ENCODE peak calls at places on chromosomes 6 and 20, in six cellular contexts. One of them, this sample, is unnamed.

GRCh38 chr6:100479180-100480035 is 14.7 kb upstream of the SIM1 start:
- DNase-seq in astrocyte of the spinal cord: peak
- DNase-seq in AG04450: no peak
- DNase-seq in A673: peak
- DNase-seq in choroid plexus epithelial cell: peak
- DNase-seq in AG09309: no peak
- DNase-seq in this sample: no peak

GRCh38 chr6:106509420-106510089 is 119.7 kb downstream of the RTN4IP1 start:
- DNase-seq in astrocyte of the spinal cord: peak
- DNase-seq in AG04450: no peak
- DNase-seq in A673: no peak
- DNase-seq in choroid plexus epithelial cell: peak
- DNase-seq in AG09309: no peak
- DNase-seq in this sample: peak

GRCh38 chr6:47034421-47034820 is 7.7 kb downstream of the ADGRF1 start:
- DNase-seq in astrocyte of the spinal cord: peak
- DNase-seq in AG04450: no peak
- DNase-seq in A673: no peak
- DNase-seq in choroid plexus epithelial cell: peak
- DNase-seq in AG09309: no peak
- DNase-seq in this sample: no peak

GRCh38 chr6:17938885-17939284 is 48.5 kb downstream of the KIF13A start:
- DNase-seq in astrocyte of the spinal cord: peak
- DNase-seq in AG04450: no peak
- DNase-seq in A673: peak
- DNase-seq in choroid plexus epithelial cell: peak
- DNase-seq in AG09309: no peak
- DNase-seq in this sample: no peak

GRCh38 chr20:23269954-23270353 is 80.6 kb upstream of the NXT1 start:
- DNase-seq in astrocyte of the spinal cord: no peak
- DNase-seq in AG04450: no peak
- DNase-seq in A673: no peak
- DNase-seq in choroid plexus epithelial cell: peak
- DNase-seq in AG09309: no peak
- DNase-seq in this sample: peak

GRCh38 chr6:7912024-7912423 is 1.4 kb upstream of the TXNDC5 start:
- DNase-seq in astrocyte of the spinal cord: no peak
- DNase-seq in AG04450: no peak
- DNase-seq in A673: no peak
- DNase-seq in choroid plexus epithelial cell: no peak
- DNase-seq in AG09309: no peak
- DNase-seq in this sample: no peak

GRCh38 chr20:48238326-48238725 is 453.0 kb upstream of the SULF2 start:
- DNase-seq in astrocyte of the spinal cord: peak
- DNase-seq in AG04450: no peak
- DNase-seq in A673: no peak
- DNase-seq in choroid plexus epithelial cell: peak
- DNase-seq in AG09309: peak
- DNase-seq in this sample: no peak

GRCh38 chr6:84417261-84417660 is 189.8 kb upstream of the CEP162 start:
- DNase-seq in astrocyte of the spinal cord: peak
- DNase-seq in AG04450: no peak
- DNase-seq in A673: no peak
- DNase-seq in choroid plexus epithelial cell: peak
- DNase-seq in AG09309: peak
- DNase-seq in this sample: no peak

GRCh38 chr6:22399693-22400092 is 102.9 kb upstream of the PRL start:
- DNase-seq in astrocyte of the spinal cord: peak
- DNase-seq in AG04450: no peak
- DNase-seq in A673: no peak
- DNase-seq in choroid plexus epithelial cell: peak
- DNase-seq in AG09309: no peak
- DNase-seq in this sample: no peak

DNA sequence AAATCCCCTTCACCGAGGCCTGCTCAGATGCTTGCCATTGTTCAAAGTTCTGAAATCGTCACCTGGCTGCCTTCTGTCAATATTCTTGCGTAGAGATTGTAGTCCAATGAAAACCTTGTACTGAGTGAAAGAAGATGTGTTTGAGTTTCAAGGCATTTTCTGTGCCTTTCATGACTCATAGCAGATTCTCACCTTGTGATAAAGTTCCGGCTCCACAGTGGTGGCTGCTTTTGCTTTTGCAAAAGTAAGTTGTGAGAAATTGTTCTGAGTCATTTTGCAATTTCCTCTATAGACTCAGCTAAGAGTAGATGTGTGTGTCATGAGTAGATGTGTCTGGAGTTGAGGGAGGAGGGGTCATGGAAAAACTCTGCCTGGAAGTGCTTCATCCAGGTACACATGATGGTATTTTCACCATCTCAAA is 39.8 kb upstream of the CLDN20 start:
- DNase-seq in astrocyte of the spinal cord: peak
- DNase-seq in AG04450: peak
- DNase-seq in A673: peak
- DNase-seq in choroid plexus epithelial cell: peak
- DNase-seq in AG09309: peak
- DNase-seq in this sample: no peak
- H3K4me3 ChIP-seq in astrocyte of the spinal cord: no peak
- H3K4me3 ChIP-seq in AG04450: no peak
- H3K4me3 ChIP-seq in A673: no peak
- H3K4me3 ChIP-seq in choroid plexus epithelial cell: no peak
- H3K4me3 ChIP-seq in AG09309: no peak
- H3K4me3 ChIP-seq in this sample: no peak

GRCh38 chr20:14948416-14948815 is 611.0 kb upstream of the FLRT3 start:
- DNase-seq in astrocyte of the spinal cord: no peak
- DNase-seq in AG04450: no peak
- DNase-seq in A673: no peak
- DNase-seq in choroid plexus epithelial cell: peak
- DNase-seq in AG09309: no peak
- DNase-seq in this sample: no peak
- TF ChIP-seq CTCF in astrocyte of the spinal cord: peak
- TF ChIP-seq CTCF in AG04450: no peak
- TF ChIP-seq CTCF in A673: no peak
- TF ChIP-seq CTCF in choroid plexus epithelial cell: peak
- TF ChIP-seq CTCF in AG09309: no peak
- TF ChIP-seq CTCF in this sample: no peak

GRCh38 chr6:92504509-92504908 is 914.9 kb downstream of the EPHA7 start:
- DNase-seq in astrocyte of the spinal cord: no peak
- DNase-seq in AG04450: no peak
- DNase-seq in A673: no peak
- DNase-seq in choroid plexus epithelial cell: no peak
- DNase-seq in AG09309: no peak
- DNase-seq in this sample: no peak
- H3K4me3 ChIP-seq in astrocyte of the spinal cord: no peak
- H3K4me3 ChIP-seq in AG04450: no peak
- H3K4me3 ChIP-seq in A673: no peak
- H3K4me3 ChIP-seq in choroid plexus epithelial cell: no peak
- H3K4me3 ChIP-seq in AG09309: no peak
- H3K4me3 ChIP-seq in this sample: no peak

GRCh38 chr20:14741616-14742015 is 404.2 kb upstream of the FLRT3 start:
- DNase-seq in astrocyte of the spinal cord: no peak
- DNase-seq in AG04450: no peak
- DNase-seq in A673: no peak
- DNase-seq in choroid plexus epithelial cell: peak
- DNase-seq in AG09309: no peak
- DNase-seq in this sample: no peak
- TF ChIP-seq CTCF in astrocyte of the spinal cord: no peak
- TF ChIP-seq CTCF in AG04450: no peak
- TF ChIP-seq CTCF in A673: no peak
- TF ChIP-seq CTCF in choroid plexus epithelial cell: no peak
- TF ChIP-seq CTCF in AG09309: no peak
- TF ChIP-seq CTCF in this sample: no peak

DNA sequence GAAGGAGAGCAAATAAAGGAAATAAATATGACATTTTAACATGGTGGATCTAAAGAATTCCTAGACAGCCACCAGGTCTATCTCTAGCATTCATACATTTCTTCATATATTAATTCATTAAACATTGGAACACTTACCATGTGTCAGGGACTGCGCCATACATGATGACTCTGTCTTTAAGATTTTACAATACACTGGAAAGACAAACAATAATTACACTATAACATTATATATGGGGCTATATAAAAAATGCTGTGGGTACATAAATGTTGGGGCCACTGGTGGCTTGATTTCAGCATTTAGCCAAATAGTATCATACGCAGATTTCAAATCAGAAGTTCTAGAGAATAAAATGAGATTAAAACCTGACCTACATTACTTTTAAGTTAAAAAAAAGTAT is 33.3 kb upstream of the PKIB start:
- DNase-seq in astrocyte of the spinal cord: no peak
- DNase-seq in AG04450: no peak
- DNase-seq in A673: no peak
- DNase-seq in choroid plexus epithelial cell: no peak
- DNase-seq in AG09309: no peak
- DNase-seq in this sample: no peak
- H3K4me3 ChIP-seq in astrocyte of the spinal cord: no peak
- H3K4me3 ChIP-seq in AG04450: no peak
- H3K4me3 ChIP-seq in A673: no peak
- H3K4me3 ChIP-seq in choroid plexus epithelial cell: no peak
- H3K4me3 ChIP-seq in AG09309: no peak
- H3K4me3 ChIP-seq in this sample: no peak

DNA sequence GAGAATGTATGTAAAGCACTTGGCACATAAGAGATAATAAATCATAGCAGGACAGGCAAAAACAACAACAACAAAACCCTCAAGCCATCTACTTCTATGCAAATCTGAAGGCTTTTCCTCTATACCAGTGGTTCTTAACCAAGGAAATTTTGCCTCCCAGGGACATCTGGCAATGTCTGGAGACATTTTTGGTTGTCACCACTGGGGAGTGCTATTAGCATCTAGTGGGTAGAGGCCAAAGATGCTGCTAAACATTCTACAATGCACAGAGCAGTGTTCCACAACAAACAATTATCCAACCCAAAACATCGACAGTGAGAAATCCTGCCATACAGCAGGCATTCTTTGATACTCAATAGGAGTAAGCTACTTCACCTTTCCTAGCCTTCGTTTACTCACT is 28.2 kb downstream of the NDRG3 start:
- DNase-seq in astrocyte of the spinal cord: no peak
- DNase-seq in AG04450: no peak
- DNase-seq in A673: peak
- DNase-seq in choroid plexus epithelial cell: peak
- DNase-seq in AG09309: no peak
- DNase-seq in this sample: no peak
- TF ChIP-seq CTCF in astrocyte of the spinal cord: peak
- TF ChIP-seq CTCF in AG04450: peak
- TF ChIP-seq CTCF in A673: peak
- TF ChIP-seq CTCF in choroid plexus epithelial cell: peak
- TF ChIP-seq CTCF in AG09309: peak
- TF ChIP-seq CTCF in this sample: peak

GRCh38 chr6:132817554-132818403 is 3.4 kb downstream of the RPS12 start:
- DNase-seq in astrocyte of the spinal cord: no peak
- DNase-seq in AG04450: no peak
- DNase-seq in A673: no peak
- DNase-seq in choroid plexus epithelial cell: no peak
- DNase-seq in AG09309: no peak
- DNase-seq in this sample: no peak
- H3K4me3 ChIP-seq in astrocyte of the spinal cord: no peak
- H3K4me3 ChIP-seq in AG04450: no peak
- H3K4me3 ChIP-seq in A673: no peak
- H3K4me3 ChIP-seq in choroid plexus epithelial cell: no peak
- H3K4me3 ChIP-seq in AG09309: no peak
- H3K4me3 ChIP-seq in this sample: no peak

DNA sequence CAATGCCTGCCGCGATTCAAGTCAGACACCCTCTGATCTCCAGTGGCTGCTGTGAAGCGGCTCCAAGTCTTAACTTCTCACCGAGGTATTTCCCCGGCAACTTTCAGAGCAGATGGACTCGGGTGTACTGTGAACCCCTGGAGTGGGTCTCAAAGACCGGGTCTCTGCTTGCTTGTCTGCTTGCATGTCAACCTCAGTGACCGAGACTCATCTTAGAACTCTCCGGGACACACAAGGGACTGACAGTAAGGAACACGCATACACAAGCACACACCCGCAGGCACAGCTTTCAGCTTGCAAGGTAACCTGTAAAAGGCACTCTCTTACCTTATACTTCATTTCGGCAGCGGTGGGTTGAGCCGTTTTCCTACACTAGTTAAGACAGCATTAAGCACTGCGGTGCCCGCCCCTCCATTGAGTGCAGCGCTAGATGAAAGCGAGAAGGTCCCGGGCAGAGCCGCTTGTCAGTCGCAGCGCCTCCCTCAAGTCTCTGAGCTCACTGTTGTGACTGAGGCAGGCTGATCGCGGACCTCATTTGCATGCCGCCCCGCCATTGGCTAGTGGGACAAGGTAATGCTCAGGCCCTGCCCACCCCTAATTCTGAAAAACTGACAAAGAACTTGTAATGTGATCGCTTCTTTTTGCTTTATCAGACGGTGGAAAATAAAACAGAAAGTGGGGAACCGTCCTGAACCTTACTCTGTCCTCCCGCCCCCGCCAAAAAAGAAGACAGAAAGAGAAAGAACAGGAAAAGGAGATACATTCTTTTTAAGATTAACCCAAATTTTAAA is at the start of gene NEDD9:
- DNase-seq in astrocyte of the spinal cord: peak
- DNase-seq in AG04450: peak
- DNase-seq in A673: peak
- DNase-seq in choroid plexus epithelial cell: peak
- DNase-seq in AG09309: peak
- DNase-seq in this sample: peak
- TF ChIP-seq CTCF in astrocyte of the spinal cord: no peak
- TF ChIP-seq CTCF in AG04450: no peak
- TF ChIP-seq CTCF in A673: no peak
- TF ChIP-seq CTCF in choroid plexus epithelial cell: no peak
- TF ChIP-seq CTCF in AG09309: no peak
- TF ChIP-seq CTCF in this sample: no peak

DNA sequence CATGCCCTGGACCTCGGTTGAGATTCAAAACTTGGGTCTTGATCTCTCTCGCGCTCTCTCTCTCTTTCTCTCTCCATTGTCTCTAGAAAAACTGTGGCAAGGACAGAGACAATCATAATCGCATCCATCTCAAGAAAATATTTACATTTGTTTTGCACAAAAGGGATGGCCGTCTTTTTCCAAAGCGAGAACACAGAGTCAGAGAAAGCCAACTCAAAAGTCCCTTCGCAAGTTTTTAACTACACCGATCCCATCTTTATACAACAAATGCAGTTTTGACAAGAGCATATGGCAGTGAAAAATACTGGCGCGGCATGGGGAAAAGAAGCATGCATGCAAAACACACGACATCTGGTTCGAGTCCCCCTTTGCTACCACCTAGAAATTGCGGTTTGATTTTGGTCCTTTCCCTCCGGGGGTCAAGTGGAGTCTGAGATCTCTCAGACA is 1.4 kb downstream of the OLIG3 start:
- DNase-seq in astrocyte of the spinal cord: no peak
- DNase-seq in AG04450: no peak
- DNase-seq in A673: no peak
- DNase-seq in choroid plexus epithelial cell: no peak
- DNase-seq in AG09309: no peak
- DNase-seq in this sample: no peak
- H3K4me3 ChIP-seq in astrocyte of the spinal cord: no peak
- H3K4me3 ChIP-seq in AG04450: no peak
- H3K4me3 ChIP-seq in A673: no peak
- H3K4me3 ChIP-seq in choroid plexus epithelial cell: no peak
- H3K4me3 ChIP-seq in AG09309: no peak
- H3K4me3 ChIP-seq in this sample: peak

DNA sequence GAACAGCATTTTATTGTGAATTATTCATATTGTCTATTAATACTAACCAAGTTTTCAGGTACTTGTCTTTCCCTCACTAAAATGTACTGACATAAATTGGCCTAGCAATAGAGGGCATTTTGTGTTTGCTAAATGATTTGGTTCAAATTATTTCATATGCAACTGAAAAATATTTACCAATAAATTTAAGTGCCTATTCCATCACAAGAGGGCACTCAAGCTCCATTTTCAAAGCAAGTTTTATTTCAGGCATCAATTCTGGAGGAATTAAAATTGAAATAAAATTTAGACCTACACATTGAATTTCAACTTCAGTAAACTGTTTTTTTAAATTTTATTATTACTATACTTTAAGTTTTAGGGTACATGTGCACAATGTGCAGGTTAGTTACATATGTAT is 114.3 kb upstream of the SYNCRIP start:
- DNase-seq in astrocyte of the spinal cord: peak
- DNase-seq in AG04450: no peak
- DNase-seq in A673: peak
- DNase-seq in choroid plexus epithelial cell: peak
- DNase-seq in AG09309: peak
- DNase-seq in this sample: no peak
- TF ChIP-seq CTCF in astrocyte of the spinal cord: peak
- TF ChIP-seq CTCF in AG04450: peak
- TF ChIP-seq CTCF in A673: peak
- TF ChIP-seq CTCF in choroid plexus epithelial cell: peak
- TF ChIP-seq CTCF in AG09309: peak
- TF ChIP-seq CTCF in this sample: no peak

This sample was measured in spleen.